ENCODE peak calls at places on chromosomes 4 and X, in ten cellular contexts. W is GM04504, F is brain microvascular endothelial cell, O is fibroblast of mammary gland, Y is GM23338, A is WTC11, I is heart left ventricle, N is AG10803, X is pons, P is stromal cell of bone marrow. C is an unnamed sample.

GRCh38 chr4:47239649-47240048 is 208.3 kb downstream of the GABRB1 start:
- DNase-seq in P (no peak), N (no peak), O (no peak), X (no peak), A (no peak), Y (no peak), W (no peak), I (peak; percentile 11), F (no peak), C (no peak)

GRCh38 chrX:16436348-16437188 is 213.4 kb upstream of the S100G start:
- DNase-seq in W (peak; percentile 75), Y (peak; percentile 79), A (peak; percentile 73), N (peak; percentile 71), F (peak; percentile 87), X (peak; percentile 65), O (peak; percentile 81), P (peak; percentile 69), I (peak; percentile 64), C (peak; percentile 0)

GRCh38 chr4:168737441-168738176 is 240.8 kb downstream of the PALLD start:
- DNase-seq in F (no peak), W (no peak), A (no peak), Y (no peak), X (no peak), P (no peak), I (no peak), O (no peak), N (peak; percentile 96), C (no peak)

GRCh38 chr4:123638834-123639233 is 242.2 kb downstream of the SPRY1 start:
- DNase-seq in N (no peak), I (no peak), W (no peak), A (no peak), X (no peak), P (no peak), Y (no peak), O (no peak), F (no peak), C (no peak)

GRCh38 chr4:2250764-2251072 is 8.8 kb upstream of the HAUS3 start:
- DNase-seq in O (no peak), A (peak; percentile 8), F (no peak), X (no peak), P (no peak), W (no peak), I (no peak), Y (no peak), N (no peak), C (no peak)

GRCh38 chr4:145171919-145172318 is 8.5 kb downstream of the OTUD4 start:
- DNase-seq in P (no peak), F (no peak), Y (no peak), N (no peak), W (no peak), I (no peak), X (no peak), O (no peak), A (no peak), C (no peak)

GRCh38 chr4:67437974-67438713 is 107.2 kb downstream of the CENPC start:
- DNase-seq in X (peak; percentile 26), W (peak; percentile 19), A (no peak), N (peak; percentile 71), F (peak; percentile 54), O (peak; percentile 68), P (peak; percentile 48), Y (no peak), I (no peak), C (no peak)

GRCh38 chrX:15143050-15143824 is 126.6 kb downstream of the ASB9 start:
- DNase-seq in O (peak; percentile 42), W (peak; percentile 14), I (peak; percentile 8), X (peak; percentile 12), P (peak; percentile 10), N (peak; percentile 24), A (peak; percentile 42), F (peak; percentile 9), Y (peak; percentile 66), C (peak; percentile 1)

GRCh38 chr4:31065086-31065485 is 344.9 kb downstream of the PCDH7 start:
- DNase-seq in A (no peak), F (no peak), P (no peak), X (no peak), W (no peak), I (no peak), N (no peak), O (no peak), Y (no peak), C (no peak)

GRCh38 chr4:57320217-57320616 is 210.0 kb upstream of the IGFBP7 start:
- DNase-seq in I (no peak), O (no peak), A (no peak), Y (no peak), W (no peak), N (peak; percentile 36), X (no peak), F (no peak), P (no peak), C (no peak)

GRCh38 chrX:119482497-119483480 is 14.5 kb downstream of the SLC25A5 start:
- DNase-seq in O (peak; percentile 35), F (peak; percentile 35), A (peak; percentile 73), N (peak; percentile 52), Y (peak; percentile 67), P (peak; percentile 11), W (no peak), I (peak; percentile 51), X (no peak), C (no peak)

GRCh38 chr4:125115941-125116340 is 198.8 kb upstream of the FAT4 start:
- DNase-seq in O (peak; percentile 70), W (no peak), N (no peak), P (no peak), I (no peak), F (peak; percentile 88), A (no peak), X (no peak), Y (no peak), C (no peak)

GRCh38 chr4:70365479-70365878 is 4.9 kb downstream of the SMR3A start:
- DNase-seq in W (no peak), Y (no peak), I (no peak), O (no peak), P (no peak), X (no peak), N (no peak), F (no peak), A (no peak), C (no peak)

GRCh38 chrX:74133156-74133796 is 170.7 kb upstream of the ZCCHC13 start:
- DNase-seq in I (no peak), W (peak; percentile 43), F (peak; percentile 60), Y (peak; percentile 81), N (peak; percentile 69), P (peak; percentile 52), O (peak; percentile 75), X (peak; percentile 58), A (no peak), C (no peak)

GRCh38 chr4:182143086-182143821 is 99.9 kb upstream of the TENM3 start:
- DNase-seq in I (no peak), O (peak; percentile 55), N (peak; percentile 44), P (no peak), Y (peak; percentile 24), X (no peak), W (no peak), A (peak; percentile 17), F (no peak), C (no peak)

GRCh38 chrX:9670136-9670905 is 95.3 kb downstream of the GPR143 start:
- DNase-seq in X (no peak), A (no peak), Y (no peak), O (no peak), F (no peak), I (no peak), N (peak; percentile 23), P (no peak), W (no peak), C (no peak)

GRCh38 chr4:183175631-183176232 is 76.7 kb downstream of the WWC2 start:
- DNase-seq in F (no peak), W (no peak), A (no peak), P (no peak), O (no peak), I (no peak), X (no peak), N (peak; percentile 55), Y (no peak), C (no peak)

GRCh38 chr4:70632028-70632427 is 3.5 kb downstream of the ENAM start:
- DNase-seq in N (peak; percentile 24), P (no peak), Y (no peak), W (no peak), A (no peak), O (peak; percentile 39), F (no peak), I (no peak), X (no peak), C (no peak)

GRCh38 chr4:187139116-187139515 is 415.5 kb upstream of the FAT1 start:
- DNase-seq in P (no peak), Y (no peak), W (no peak), F (no peak), O (no peak), N (no peak), X (no peak), I (no peak), A (no peak), C (no peak)

GRCh38 chrX:149962859-149963757 is 24.8 kb upstream of the EOLA2 start:
- DNase-seq in A (peak; percentile 24), N (peak; percentile 63), P (peak; percentile 48), I (peak; percentile 39), X (peak; percentile 74), W (peak; percentile 49), O (peak; percentile 66), F (peak; percentile 53), Y (peak; percentile 61), C (peak; percentile 68)

GRCh38 chrX:771536-771935 is 140.9 kb downstream of the SHOX start:
- DNase-seq in I (no peak), N (no peak), W (no peak), O (no peak), A (no peak), X (no peak), P (no peak), Y (no peak), F (no peak), C (no peak)

GRCh38 chr4:183838987-183839712 is 66.0 kb upstream of the STOX2 start:
- DNase-seq in W (no peak), F (peak; percentile 5), Y (peak; percentile 70), P (peak; percentile 3), N (no peak), X (peak; percentile 70), O (peak; percentile 16), I (no peak), A (no peak), C (no peak)

GRCh38 chr4:70559216-70559830 is 32.7 kb upstream of the AMBN start:
- DNase-seq in Y (peak; percentile 74), F (peak; percentile 28), I (peak; percentile 10), P (peak; percentile 22), A (peak; percentile 49), O (peak; percentile 38), N (peak; percentile 40), W (peak; percentile 9), X (peak; percentile 77), C (no peak)

GRCh38 chr4:87391783-87392054 is 731 bp upstream of the HSD17B11 start:
- DNase-seq in F (no peak), I (no peak), W (no peak), N (peak; percentile 3), P (no peak), O (no peak), A (no peak), X (no peak), Y (no peak), C (no peak)

GRCh38 chrX:3326721-3327120 is 19.7 kb downstream of the MXRA5 start:
- DNase-seq in N (peak; percentile 89), W (peak; percentile 81), P (no peak), X (no peak), O (peak; percentile 53), A (no peak), Y (no peak), I (no peak), F (no peak), C (no peak)

GRCh38 chrX:13090261-13091110 is 46.1 kb upstream of the FAM9C start:
- DNase-seq in Y (no peak), O (no peak), F (no peak), I (no peak), W (no peak), A (no peak), N (no peak), P (no peak), X (peak; percentile 64), C (no peak)

GRCh38 chr4:176838611-176839411 is 46.1 kb upstream of the VEGFC start:
- DNase-seq in I (peak; percentile 32), A (no peak), X (no peak), Y (no peak), W (peak; percentile 80), O (peak; percentile 97), F (no peak), P (peak; percentile 36), N (peak; percentile 95), C (no peak)

GRCh38 chrX:132493095-132493494 is 4.3 kb upstream of the MBNL3 start:
- DNase-seq in W (no peak), O (no peak), X (no peak), P (no peak), F (no peak), Y (no peak), I (no peak), N (no peak), A (no peak), C (no peak)

C was measured in amygdala.